ENCODE peak calls at places on chromosomes 11 and 22, in five cellular contexts. One of them, this sample, is unnamed.

GRCh38 chr22:27638329-27639179 is 163.0 kb downstream of the MN1 start:
- DNase-seq in iris pigment epithelial cell: no peak
- DNase-seq in RWPE1: no peak
- DNase-seq in CD8-positive, alpha-beta memory T cell: no peak
- DNase-seq in putamen: no peak
- DNase-seq in this sample: no peak

GRCh38 chr11:119624102-119624615 is 104.8 kb downstream of the NECTIN1 start:
- DNase-seq in iris pigment epithelial cell: no peak
- DNase-seq in RWPE1: peak
- DNase-seq in CD8-positive, alpha-beta memory T cell: no peak
- DNase-seq in putamen: no peak
- DNase-seq in this sample: no peak

GRCh38 chr11:56331861-56332491 is 13.9 kb upstream of the OR8K1 start:
- DNase-seq in iris pigment epithelial cell: no peak
- DNase-seq in RWPE1: no peak
- DNase-seq in CD8-positive, alpha-beta memory T cell: peak
- DNase-seq in putamen: no peak
- DNase-seq in this sample: no peak

GRCh38 chr22:44289429-44290171 is 23.2 kb downstream of the SHISAL1 start:
- DNase-seq in iris pigment epithelial cell: no peak
- DNase-seq in RWPE1: no peak
- DNase-seq in CD8-positive, alpha-beta memory T cell: no peak
- DNase-seq in putamen: no peak
- DNase-seq in this sample: no peak

GRCh38 chr11:96012086-96012824 is 88.3 kb upstream of the MTMR2 start:
- DNase-seq in iris pigment epithelial cell: peak
- DNase-seq in RWPE1: peak
- DNase-seq in CD8-positive, alpha-beta memory T cell: peak
- DNase-seq in putamen: peak
- DNase-seq in this sample: peak

GRCh38 chr11:75499423-75500305 is 26.1 kb downstream of the GDPD5 start:
- DNase-seq in iris pigment epithelial cell: peak
- DNase-seq in RWPE1: peak
- DNase-seq in CD8-positive, alpha-beta memory T cell: no peak
- DNase-seq in putamen: no peak
- DNase-seq in this sample: peak

GRCh38 chr11:86211619-86212018 is 32.9 kb upstream of the EED start:
- DNase-seq in iris pigment epithelial cell: no peak
- DNase-seq in RWPE1: no peak
- DNase-seq in CD8-positive, alpha-beta memory T cell: no peak
- DNase-seq in putamen: no peak
- DNase-seq in this sample: no peak

GRCh38 chr22:19877626-19878339 is 23.1 kb upstream of the GNB1L start:
- DNase-seq in iris pigment epithelial cell: peak
- DNase-seq in RWPE1: no peak
- DNase-seq in CD8-positive, alpha-beta memory T cell: no peak
- DNase-seq in putamen: no peak
- DNase-seq in this sample: peak

GRCh38 chr11:66970808-66971442 is 4.2 kb upstream of the C11orf86 start:
- DNase-seq in iris pigment epithelial cell: peak
- DNase-seq in RWPE1: peak
- DNase-seq in CD8-positive, alpha-beta memory T cell: no peak
- DNase-seq in putamen: peak
- DNase-seq in this sample: peak

GRCh38 chr11:125069796-125070195 is 6.7 kb downstream of the SLC37A2 start:
- DNase-seq in iris pigment epithelial cell: no peak
- DNase-seq in RWPE1: peak
- DNase-seq in CD8-positive, alpha-beta memory T cell: no peak
- DNase-seq in putamen: no peak
- DNase-seq in this sample: no peak

GRCh38 chr11:67245046-67245445 is 21.2 kb upstream of the GRK2 start:
- DNase-seq in iris pigment epithelial cell: no peak
- DNase-seq in RWPE1: no peak
- DNase-seq in CD8-positive, alpha-beta memory T cell: no peak
- DNase-seq in putamen: no peak
- DNase-seq in this sample: no peak

GRCh38 chr11:119794756-119795155 is 65.8 kb upstream of the NECTIN1 start:
- DNase-seq in iris pigment epithelial cell: no peak
- DNase-seq in RWPE1: no peak
- DNase-seq in CD8-positive, alpha-beta memory T cell: no peak
- DNase-seq in putamen: no peak
- DNase-seq in this sample: no peak

GRCh38 chr11:69086152-69086551 is 37.4 kb downstream of the TPCN2 start:
- DNase-seq in iris pigment epithelial cell: no peak
- DNase-seq in RWPE1: no peak
- DNase-seq in CD8-positive, alpha-beta memory T cell: no peak
- DNase-seq in putamen: no peak
- DNase-seq in this sample: no peak

GRCh38 chr22:40426671-40427070 is 56.3 kb downstream of the SGSM3 start:
- DNase-seq in iris pigment epithelial cell: no peak
- DNase-seq in RWPE1: no peak
- DNase-seq in CD8-positive, alpha-beta memory T cell: no peak
- DNase-seq in putamen: peak
- DNase-seq in this sample: peak

GRCh38 chr11:66373261-66373660 is 1.7 kb upstream of the SLC29A2 start:
- DNase-seq in iris pigment epithelial cell: no peak
- DNase-seq in RWPE1: no peak
- DNase-seq in CD8-positive, alpha-beta memory T cell: no peak
- DNase-seq in putamen: no peak
- DNase-seq in this sample: no peak

GRCh38 chr11:102530558-102530957 is at the start of gene MMP7:
- DNase-seq in iris pigment epithelial cell: peak
- DNase-seq in RWPE1: peak
- DNase-seq in CD8-positive, alpha-beta memory T cell: no peak
- DNase-seq in putamen: no peak
- DNase-seq in this sample: peak

GRCh38 chr22:20577549-20577975 is 70.2 kb downstream of the MED15 start:
- DNase-seq in iris pigment epithelial cell: no peak
- DNase-seq in RWPE1: no peak
- DNase-seq in CD8-positive, alpha-beta memory T cell: no peak
- DNase-seq in putamen: no peak
- DNase-seq in this sample: no peak

GRCh38 chr11:5384335-5384734 is 723 bp downstream of the OR51M1 start:
- DNase-seq in iris pigment epithelial cell: no peak
- DNase-seq in RWPE1: no peak
- DNase-seq in CD8-positive, alpha-beta memory T cell: no peak
- DNase-seq in putamen: no peak
- DNase-seq in this sample: no peak

GRCh38 chr11:64028398-64029115 is 7.2 kb upstream of the FLRT1 start:
- DNase-seq in iris pigment epithelial cell: no peak
- DNase-seq in RWPE1: no peak
- DNase-seq in CD8-positive, alpha-beta memory T cell: no peak
- DNase-seq in putamen: no peak
- DNase-seq in this sample: no peak

GRCh38 chr11:12289667-12290476 is 87.5 kb upstream of the PARVA start:
- DNase-seq in iris pigment epithelial cell: no peak
- DNase-seq in RWPE1: no peak
- DNase-seq in CD8-positive, alpha-beta memory T cell: no peak
- DNase-seq in putamen: no peak
- DNase-seq in this sample: no peak

GRCh38 chr11:95345651-95346050 is 114.6 kb upstream of the SESN3 start:
- DNase-seq in iris pigment epithelial cell: no peak
- DNase-seq in RWPE1: no peak
- DNase-seq in CD8-positive, alpha-beta memory T cell: no peak
- DNase-seq in putamen: no peak
- DNase-seq in this sample: no peak

GRCh38 chr11:117657801-117658200 is 139.2 kb downstream of the DSCAML1 start:
- DNase-seq in iris pigment epithelial cell: no peak
- DNase-seq in RWPE1: no peak
- DNase-seq in CD8-positive, alpha-beta memory T cell: no peak
- DNase-seq in putamen: peak
- DNase-seq in this sample: no peak

GRCh38 chr11:114725623-114726022 is 47.3 kb downstream of the NXPE2 start:
- DNase-seq in iris pigment epithelial cell: no peak
- DNase-seq in RWPE1: no peak
- DNase-seq in CD8-positive, alpha-beta memory T cell: no peak
- DNase-seq in putamen: no peak
- DNase-seq in this sample: no peak